ENCODE peak calls at places on chromosomes 12 and 14, in four cellular contexts. V, I, A and Y are unnamed samples.

GRCh38 chr14:42222924-42223471 is 616.3 kb downstream of the LRFN5 start:
- DNase-seq in V (no peak), A (peak), I (no peak), Y (no peak)

GRCh38 chr12:110249716-110250225 is 31.3 kb upstream of the ATP2A2 start:
- DNase-seq in A (no peak), V (no peak), I (no peak), Y (no peak)

GRCh38 chr14:95713596-95714371 is at the start of gene TCL1A:
- DNase-seq in A (no peak), I (peak), V (peak), Y (no peak)

GRCh38 chr14:105204206-105204930 is 23.3 kb upstream of the NUDT14 start:
- DNase-seq in A (no peak), V (no peak), I (no peak), Y (peak)

GRCh38 chr12:25585662-25586061 is 32.6 kb upstream of the LMNTD1 start:
- DNase-seq in V (no peak), I (no peak), A (no peak), Y (peak)

GRCh38 chr12:123067654-123068053 is 83.2 kb downstream of the PITPNM2 start:
- DNase-seq in V (no peak), I (no peak), A (peak), Y (no peak)

GRCh38 chr12:14418526-14418925 is 53.0 kb downstream of the ATF7IP start:
- DNase-seq in I (no peak), A (peak), V (no peak), Y (peak)

GRCh38 chr12:38892090-38892786 is 13.2 kb downstream of the CPNE8 start:
- DNase-seq in I (no peak), A (peak), V (no peak), Y (peak)

GRCh38 chr12:4141344-4142270 is 132.0 kb upstream of the CCND2 start:
- DNase-seq in V (peak), A (peak), I (no peak), Y (peak)

GRCh38 chr12:121857322-121858246 is 1.1 kb downstream of the HPD start:
- DNase-seq in I (no peak), A (peak), V (peak), Y (no peak)

GRCh38 chr12:91529829-91530228 is 347.2 kb upstream of the DCN start:
- DNase-seq in I (no peak), V (no peak), A (no peak), Y (peak)

GRCh38 chr12:12872139-12872933 is 19.0 kb upstream of the GPRC5A start:
- DNase-seq in A (peak), I (no peak), V (peak), Y (peak)

GRCh38 chr12:123983822-123984485 is 10.9 kb downstream of the ZNF664 start:
- DNase-seq in A (peak), V (peak), I (no peak), Y (peak)

GRCh38 chr14:100857196-100857922 is 31.4 kb downstream of the MEG3 start:
- DNase-seq in I (no peak), V (no peak), A (no peak), Y (no peak)

GRCh38 chr12:68327896-68328295 is 4.3 kb downstream of the MDM1 start:
- DNase-seq in I (no peak), A (no peak), V (no peak), Y (no peak)

GRCh38 chr12:104569348-104570173 is 112.8 kb downstream of the CHST11 start:
- DNase-seq in A (no peak), V (no peak), I (no peak), Y (no peak)

GRCh38 chr12:67590122-67590795 is 58.3 kb upstream of the DYRK2 start:
- DNase-seq in I (no peak), A (no peak), V (no peak), Y (no peak)

GRCh38 chr12:9711664-9712063 is 21.2 kb downstream of the CLECL1 start:
- DNase-seq in V (no peak), A (peak), I (no peak), Y (no peak)

GRCh38 chr12:116964740-116965090 is 54.0 kb downstream of the FBXW8 start:
- DNase-seq in A (peak), V (no peak), I (no peak), Y (no peak)

GRCh38 chr14:54629635-54630360 is 62.9 kb downstream of the SAMD4A start:
- DNase-seq in V (no peak), A (no peak), I (no peak), Y (no peak)

GRCh38 chr12:131461096-131461495 is 249.8 kb upstream of the SFSWAP start:
- DNase-seq in I (no peak), A (no peak), V (peak), Y (no peak)

GRCh38 chr14:63342381-63342780 is 23.6 kb upstream of the GPHB5 start:
- DNase-seq in V (no peak), A (no peak), I (no peak), Y (no peak)

GRCh38 chr14:106564058-106564643 is 1037.8 kb downstream of the TMEM121 start:
- DNase-seq in I (peak), A (no peak), V (no peak), Y (peak)

GRCh38 chr14:90757452-90757851 is 58.8 kb downstream of the TTC7B start:
- DNase-seq in I (no peak), V (no peak), A (peak), Y (no peak)

GRCh38 chr12:120669055-120669828 is 17.7 kb upstream of the MLEC start:
- DNase-seq in A (no peak), V (peak), I (peak), Y (no peak)

GRCh38 chr12:65500121-65500846 is 221.8 kb downstream of the MSRB3 start:
- DNase-seq in V (no peak), A (peak), I (no peak), Y (no peak)

GRCh38 chr12:53069621-53070410 is 9.4 kb downstream of the SPRYD3 start:
- DNase-seq in I (no peak), V (peak), A (no peak), Y (no peak)

GRCh38 chr12:132179431-132180362 is 35.4 kb downstream of the NOC4L start:
- DNase-seq in V (no peak), A (no peak), I (no peak), Y (no peak)

GRCh38 chr14:34722723-34723545 is 8.5 kb upstream of the CFL2 start:
- DNase-seq in V (peak), I (peak), A (peak), Y (peak)

GRCh38 chr12:115749071-115749470 is 528.4 kb downstream of the MED13L start:
- DNase-seq in I (no peak), A (no peak), V (no peak), Y (no peak)

GRCh38 chr14:21528381-21529348 is 2.5 kb upstream of the SALL2 start:
- DNase-seq in V (no peak), A (peak), I (no peak), Y (no peak)

GRCh38 chr14:96098309-96098998 is 59.3 kb downstream of the C14orf132 start:
- DNase-seq in V (peak), I (peak), A (peak), Y (peak)

GRCh38 chr14:92511472-92512247 is 1.9 kb upstream of the RIN3 start:
- DNase-seq in V (no peak), I (no peak), A (peak), Y (peak)

GRCh38 chr14:95268350-95268749 is 51.4 kb downstream of the CLMN start:
- DNase-seq in A (no peak), I (no peak), V (no peak), Y (peak)

GRCh38 chr14:24639270-24639669 is 5.3 kb upstream of the GZMB start:
- DNase-seq in I (no peak), A (no peak), V (no peak), Y (no peak)

GRCh38 chr12:121036810-121037326 is 2.2 kb downstream of the OASL start:
- DNase-seq in V (no peak), A (peak), I (no peak), Y (no peak)

GRCh38 chr12:24045816-24046257 is 96.4 kb upstream of the SOX5 start:
- DNase-seq in A (peak), I (no peak), V (no peak), Y (no peak)

GRCh38 chr12:91404362-91404899 is 221.8 kb upstream of the DCN start:
- DNase-seq in A (no peak), V (no peak), I (no peak), Y (no peak)

GRCh38 chr12:107591095-107591375 is 94.6 kb upstream of the PWP1 start:
- DNase-seq in I (no peak), A (no peak), V (no peak), Y (no peak)
- H3K4ac ChIP-seq in I (no peak), A (no peak), V (no peak), Y (no peak)

DNA sequence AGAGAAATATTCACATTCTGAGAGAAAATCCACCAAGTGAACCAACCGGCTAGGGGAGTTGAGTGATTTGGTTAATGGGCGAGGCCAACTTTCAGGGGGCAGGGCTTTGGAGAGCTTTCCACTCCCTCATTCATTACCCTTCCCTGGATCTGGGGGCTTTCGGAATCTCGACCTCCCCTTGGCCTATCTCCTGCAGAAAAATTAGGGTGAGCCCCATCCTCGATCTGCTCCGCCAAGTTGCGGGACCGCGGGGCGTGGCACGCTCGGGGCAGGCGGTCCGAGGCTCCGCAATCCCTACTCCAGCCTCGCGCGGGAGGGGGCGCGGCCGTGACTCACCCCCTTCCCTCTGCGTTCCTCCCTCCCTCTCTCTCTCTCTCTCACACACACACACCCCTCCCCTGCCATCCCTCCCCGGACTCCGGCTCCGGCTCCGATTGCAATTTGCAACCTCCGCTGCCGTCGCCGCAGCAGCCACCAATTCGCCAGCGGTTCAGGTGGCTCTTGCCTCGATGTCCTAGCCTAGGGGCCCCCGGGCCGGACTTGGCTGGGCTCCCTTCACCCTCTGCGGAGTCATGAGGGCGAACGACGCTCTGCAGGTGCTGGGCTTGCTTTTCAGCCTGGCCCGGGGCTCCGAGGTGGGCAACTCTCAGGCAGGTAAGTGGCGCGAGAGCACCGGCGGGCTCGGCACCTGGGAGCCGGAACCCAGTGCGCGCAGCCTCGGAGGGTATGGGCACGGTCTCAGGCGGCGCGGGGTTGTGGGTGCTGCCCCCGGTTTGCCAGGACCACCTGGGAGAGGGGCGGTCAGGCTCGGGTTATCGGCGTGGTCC is at the start of gene ERBB3:
- DNase-seq in A (peak), I (peak), V (peak), Y (peak)
- H2BK12ac ChIP-seq in A (no peak), I (peak), V (peak), Y (peak)

GRCh38 chr12:28610401-28611114 is 420.3 kb downstream of the CCDC91 start:
- DNase-seq in I (no peak), A (no peak), V (no peak), Y (no peak)
- H3K4ac ChIP-seq in I (no peak), A (no peak), V (no peak), Y (no peak)

DNA sequence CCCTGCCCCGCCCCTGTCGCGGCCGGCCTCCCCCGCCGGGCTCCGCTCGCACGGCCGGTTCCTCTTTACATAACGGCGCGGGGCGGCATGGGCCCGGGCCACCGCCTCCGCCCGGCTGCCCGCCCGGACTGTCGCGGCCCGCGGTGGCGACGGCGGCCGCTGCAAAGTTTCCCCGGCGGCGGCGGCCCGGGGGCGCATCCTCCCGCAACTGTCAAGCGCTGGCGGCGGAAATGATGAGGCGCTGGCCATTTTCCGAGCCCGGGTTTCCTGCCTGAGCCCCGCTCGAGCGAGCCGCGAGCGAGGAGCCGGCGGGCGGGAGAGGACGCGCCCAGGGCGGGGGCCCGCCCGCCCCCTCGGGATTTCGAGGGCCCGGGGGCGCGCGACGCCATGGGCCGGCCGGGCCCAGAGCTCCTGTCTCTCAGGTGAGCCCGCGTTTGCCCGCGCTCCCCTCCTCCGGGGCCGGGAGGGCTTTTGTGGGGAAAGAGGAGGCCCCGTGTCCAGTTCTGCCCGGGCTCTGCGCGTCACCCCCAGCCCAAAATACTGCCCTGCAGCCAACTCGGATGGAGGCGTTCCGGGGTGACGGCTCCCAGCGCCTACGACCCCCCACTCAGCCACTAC is at the start of gene SH2B3:
- DNase-seq in I (no peak), A (no peak), V (no peak), Y (no peak)
- H2BK12ac ChIP-seq in I (peak), A (peak), V (no peak), Y (peak)

GRCh38 chr12:48881652-48882324 is 16.1 kb upstream of the RND1 start:
- DNase-seq in A (peak), V (no peak), I (no peak), Y (no peak)
- H3K4ac ChIP-seq in A (no peak), V (no peak), I (no peak), Y (no peak)

GRCh38 chr14:72715215-72715909 is 178.5 kb downstream of the DPF3 start:
- DNase-seq in I (no peak), A (no peak), V (no peak), Y (no peak)
- H2BK12ac ChIP-seq in I (no peak), A (peak), V (no peak), Y (no peak)